ENCODE peak calls at places on chromosomes 3 and 15, in four cellular contexts. One of them, this sample, is unnamed.

GRCh38 chr3:109985942-109986555 is 648.7 kb upstream of the DPPA4 start:
- DNase-seq in naive thymus-derived CD4-positive, alpha-beta T cell: no peak
- DNase-seq in fibroblast of lung: no peak
- DNase-seq in transverse colon: no peak
- DNase-seq in this sample: no peak

GRCh38 chr15:95300958-95301357 is 1029.5 kb upstream of the NR2F2 start:
- DNase-seq in transverse colon: no peak
- DNase-seq in fibroblast of lung: no peak
- DNase-seq in naive thymus-derived CD4-positive, alpha-beta T cell: no peak
- DNase-seq in this sample: no peak

GRCh38 chr15:77673801-77674317 is 41.1 kb upstream of the LINGO1 start:
- DNase-seq in naive thymus-derived CD4-positive, alpha-beta T cell: no peak
- DNase-seq in fibroblast of lung: no peak
- DNase-seq in transverse colon: no peak
- DNase-seq in this sample: no peak

GRCh38 chr3:23926736-23927135 is 9.8 kb downstream of the RPL15 start:
- DNase-seq in transverse colon: no peak
- DNase-seq in naive thymus-derived CD4-positive, alpha-beta T cell: no peak
- DNase-seq in fibroblast of lung: no peak
- DNase-seq in this sample: no peak

GRCh38 chr3:57582470-57583168 is 14.5 kb downstream of the ARF4 start:
- DNase-seq in transverse colon: no peak
- DNase-seq in fibroblast of lung: no peak
- DNase-seq in naive thymus-derived CD4-positive, alpha-beta T cell: no peak
- DNase-seq in this sample: no peak

GRCh38 chr15:51621917-51622268 is 678 bp downstream of the DMXL2 start:
- DNase-seq in transverse colon: peak; percentile 49
- DNase-seq in naive thymus-derived CD4-positive, alpha-beta T cell: peak; percentile 17
- DNase-seq in fibroblast of lung: peak; percentile 61
- DNase-seq in this sample: peak; percentile 68

GRCh38 chr15:66706840-66707239 is 4.8 kb downstream of the SMAD6 start:
- DNase-seq in fibroblast of lung: no peak
- DNase-seq in transverse colon: no peak
- DNase-seq in naive thymus-derived CD4-positive, alpha-beta T cell: no peak
- DNase-seq in this sample: no peak

GRCh38 chr3:72150634-72151412 is 365.9 kb upstream of the PROK2 start:
- DNase-seq in transverse colon: peak; percentile 73
- DNase-seq in fibroblast of lung: no peak
- DNase-seq in naive thymus-derived CD4-positive, alpha-beta T cell: no peak
- DNase-seq in this sample: no peak

GRCh38 chr15:70308011-70308761 is 210.5 kb upstream of the TLE3 start:
- DNase-seq in naive thymus-derived CD4-positive, alpha-beta T cell: no peak
- DNase-seq in transverse colon: no peak
- DNase-seq in fibroblast of lung: no peak
- DNase-seq in this sample: no peak

GRCh38 chr3:27722957-27723802 is 1.1 kb upstream of the EOMES start:
- DNase-seq in naive thymus-derived CD4-positive, alpha-beta T cell: no peak
- DNase-seq in fibroblast of lung: no peak
- DNase-seq in transverse colon: no peak
- DNase-seq in this sample: no peak

GRCh38 chr3:81249540-81250029 is 511.9 kb downstream of the GBE1 start:
- DNase-seq in transverse colon: no peak
- DNase-seq in fibroblast of lung: peak; percentile 25
- DNase-seq in naive thymus-derived CD4-positive, alpha-beta T cell: no peak
- DNase-seq in this sample: no peak

GRCh38 chr15:68666120-68666811 is 87.5 kb downstream of the CORO2B start:
- DNase-seq in naive thymus-derived CD4-positive, alpha-beta T cell: no peak
- DNase-seq in transverse colon: no peak
- DNase-seq in fibroblast of lung: no peak
- DNase-seq in this sample: no peak

GRCh38 chr3:162769559-162769958 is 1273.0 kb downstream of the OTOL1 start:
- DNase-seq in naive thymus-derived CD4-positive, alpha-beta T cell: no peak
- DNase-seq in transverse colon: no peak
- DNase-seq in fibroblast of lung: no peak
- DNase-seq in this sample: no peak

GRCh38 chr3:8529197-8529637 is 27.6 kb downstream of the LMCD1 start:
- DNase-seq in naive thymus-derived CD4-positive, alpha-beta T cell: no peak
- DNase-seq in fibroblast of lung: peak; percentile 78
- DNase-seq in transverse colon: no peak
- DNase-seq in this sample: no peak
- H3K27ac ChIP-seq in naive thymus-derived CD4-positive, alpha-beta T cell: no peak overlapping the region
- H3K27ac ChIP-seq in fibroblast of lung: peak overlapping the region; percentile 68
- H3K27ac ChIP-seq in transverse colon: peak overlapping the region; percentile 26
- H3K27ac ChIP-seq in this sample: peak overlapping the region; percentile 37

DNA sequence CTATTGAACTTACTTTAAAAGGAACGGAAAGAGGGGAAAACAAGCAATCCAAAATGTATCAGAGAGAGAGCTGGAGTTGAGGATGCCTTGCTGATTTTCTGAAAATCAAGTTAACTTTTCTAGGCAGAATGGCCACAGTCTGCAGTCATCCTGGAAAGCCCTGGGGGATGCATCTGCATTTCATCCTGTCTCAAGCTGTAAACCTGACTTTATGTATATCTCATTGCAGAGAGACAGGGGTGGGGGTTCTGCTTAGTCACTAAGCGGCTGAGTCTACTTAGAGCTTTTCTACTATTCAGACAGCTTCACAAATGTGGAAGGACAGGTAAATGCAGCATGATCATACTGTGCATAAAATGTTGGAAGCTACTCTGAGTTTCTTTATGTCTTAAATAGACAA is 41.4 kb downstream of the MRPS25 start:
- DNase-seq in transverse colon: no peak
- DNase-seq in fibroblast of lung: no peak
- DNase-seq in naive thymus-derived CD4-positive, alpha-beta T cell: no peak
- DNase-seq in this sample: no peak
- H3K36me3 ChIP-seq in transverse colon: peaks cover 77% of the 10 kb centered on the region
- H3K36me3 ChIP-seq in fibroblast of lung: peaks cover 5% of the 10 kb centered on the region
- H3K36me3 ChIP-seq in naive thymus-derived CD4-positive, alpha-beta T cell: peaks cover 9% of the 10 kb centered on the region
- H3K36me3 ChIP-seq in this sample: peaks cover 100% of the 10 kb centered on the region

GRCh38 chr15:49832421-49832980 is 211.7 kb downstream of the DTWD1 start:
- DNase-seq in naive thymus-derived CD4-positive, alpha-beta T cell: no peak
- DNase-seq in transverse colon: peak; percentile 56
- DNase-seq in fibroblast of lung: no peak
- DNase-seq in this sample: no peak
- H3K27ac ChIP-seq in naive thymus-derived CD4-positive, alpha-beta T cell: no peak overlapping the region
- H3K27ac ChIP-seq in transverse colon: no peak overlapping the region
- H3K27ac ChIP-seq in fibroblast of lung: peak overlapping the region; percentile 26
- H3K27ac ChIP-seq in this sample: no peak overlapping the region

GRCh38 chr3:52694528-52695189 is 8.8 kb downstream of the GNL3 start:
- DNase-seq in transverse colon: no peak
- DNase-seq in fibroblast of lung: no peak
- DNase-seq in naive thymus-derived CD4-positive, alpha-beta T cell: no peak
- DNase-seq in this sample: no peak
- H3K36me3 ChIP-seq in transverse colon: peaks cover 76% of the 10 kb centered on the region
- H3K36me3 ChIP-seq in fibroblast of lung: peaks cover 24% of the 10 kb centered on the region
- H3K36me3 ChIP-seq in naive thymus-derived CD4-positive, alpha-beta T cell: peaks cover 41% of the 10 kb centered on the region
- H3K36me3 ChIP-seq in this sample: peaks cover 99% of the 10 kb centered on the region